ENCODE peak calls at places on chromosome 13, in seven cellular contexts. S is HFF-Myc, J is uterus, Z is suprapubic skin, D is Peyer's patch, O is SK-N-SH, P is fibroblast of pulmonary artery. W is an unnamed sample.

GRCh38 chr13:113816248-113816924 is 47.5 kb downstream of the GAS6 start:
- DNase-seq in S (no peak), J (no peak), Z (no peak), D (no peak), O (no peak), P (no peak), W (no peak)

GRCh38 chr13:100300708-100301107 is 211.8 kb downstream of the PCCA start:
- DNase-seq in S (no peak), J (no peak), Z (no peak), D (no peak), O (no peak), P (no peak), W (no peak)

GRCh38 chr13:60009300-60010248 is 154.2 kb downstream of the DIAPH3 start:
- DNase-seq in S (no peak), J (no peak), Z (peak), D (peak), O (no peak), P (no peak), W (no peak)

GRCh38 chr13:73403362-73404150 is 344.8 kb downstream of the KLF5 start:
- DNase-seq in S (no peak), J (no peak), Z (no peak), D (no peak), O (no peak), P (no peak), W (no peak)

GRCh38 chr13:41061914-41062837 is 867 bp downstream of the WBP4 start:
- DNase-seq in S (no peak), J (no peak), Z (no peak), D (no peak), O (no peak), P (peak), W (no peak)

GRCh38 chr13:97030705-97031452 is 36.6 kb upstream of the OXGR1 start:
- DNase-seq in S (no peak), J (no peak), Z (no peak), D (no peak), O (peak), P (peak), W (no peak)

GRCh38 chr13:19604306-19604705 is 29.2 kb upstream of the MPHOSPH8 start:
- DNase-seq in S (no peak), J (no peak), Z (no peak), D (no peak), O (no peak), P (no peak), W (no peak)

GRCh38 chr13:107299717-107300116 is 731.8 kb upstream of the ARGLU1 start:
- DNase-seq in S (no peak), J (no peak), Z (no peak), D (no peak), O (no peak), P (no peak), W (no peak)

GRCh38 chr13:31261241-31261640 is 61.5 kb downstream of the B3GLCT start:
- DNase-seq in S (no peak), J (no peak), Z (no peak), D (no peak), O (no peak), P (no peak), W (no peak)

GRCh38 chr13:98265669-98266551 is 88.8 kb upstream of the RNF113B start:
- DNase-seq in S (no peak), J (no peak), Z (no peak), D (no peak), O (no peak), P (no peak), W (no peak)

GRCh38 chr13:33797622-33798021 is 20.3 kb upstream of the RFC3 start:
- DNase-seq in S (no peak), J (no peak), Z (no peak), D (no peak), O (no peak), P (peak), W (no peak)

GRCh38 chr13:110617326-110618072 is 2.2 kb downstream of the NAXD start:
- DNase-seq in S (no peak), J (peak), Z (no peak), D (no peak), O (no peak), P (peak), W (no peak)
- H3K4me3 ChIP-seq in S (peak), J (no peak), Z (no peak), D (peak), O (no peak), P (peak), W (no peak)

DNA sequence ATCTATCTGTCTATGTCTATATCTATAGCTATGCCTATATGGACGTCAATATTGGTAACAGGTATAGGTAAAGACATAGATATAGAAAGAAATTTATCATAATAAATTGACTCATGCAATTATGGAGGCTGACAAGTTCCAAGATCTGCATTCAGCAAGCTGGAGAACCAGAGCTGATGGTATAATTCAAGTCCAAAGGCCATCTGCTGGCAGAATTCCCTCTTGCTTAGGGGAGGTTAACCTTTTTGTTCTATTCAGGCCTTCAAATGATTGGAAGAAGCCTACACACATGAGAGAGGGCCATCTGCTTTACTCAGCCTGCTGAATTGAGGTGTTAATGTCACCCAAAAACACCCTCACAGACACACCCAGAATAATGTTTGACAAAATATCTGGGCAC is 10.8 kb downstream of the RASL11A start:
- DNase-seq in S (no peak), J (no peak), Z (no peak), D (no peak), O (no peak), P (peak), W (no peak)
- TF ChIP-seq CTCF in S (no peak), J (no peak), Z (no peak), D (no peak), O (peak), P (no peak), W (no peak)

DNA sequence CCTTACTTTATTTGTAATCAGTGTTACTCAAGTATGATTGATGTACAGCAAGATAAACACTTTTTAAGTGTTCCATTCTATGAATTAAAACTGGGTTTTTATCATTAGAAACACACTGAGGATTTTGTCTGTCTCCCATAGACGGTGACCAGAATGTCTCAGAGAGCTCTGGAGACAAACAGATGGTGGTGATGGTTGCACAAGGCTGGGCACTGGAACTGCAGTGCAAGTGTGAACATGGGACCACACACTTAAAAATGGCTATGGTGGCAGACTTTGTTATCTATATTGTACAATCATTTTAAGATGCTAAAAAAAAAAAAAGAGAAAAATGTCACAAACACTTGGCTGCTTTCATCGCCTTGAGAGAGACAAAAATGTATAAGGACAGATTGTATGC is 273.0 kb downstream of the SHISA2 start:
- DNase-seq in S (no peak), J (no peak), Z (no peak), D (no peak), O (no peak), P (no peak), W (no peak)
- H3K4me3 ChIP-seq in S (no peak), J (no peak), Z (no peak), D (no peak), O (no peak), P (no peak), W (no peak)

DNA sequence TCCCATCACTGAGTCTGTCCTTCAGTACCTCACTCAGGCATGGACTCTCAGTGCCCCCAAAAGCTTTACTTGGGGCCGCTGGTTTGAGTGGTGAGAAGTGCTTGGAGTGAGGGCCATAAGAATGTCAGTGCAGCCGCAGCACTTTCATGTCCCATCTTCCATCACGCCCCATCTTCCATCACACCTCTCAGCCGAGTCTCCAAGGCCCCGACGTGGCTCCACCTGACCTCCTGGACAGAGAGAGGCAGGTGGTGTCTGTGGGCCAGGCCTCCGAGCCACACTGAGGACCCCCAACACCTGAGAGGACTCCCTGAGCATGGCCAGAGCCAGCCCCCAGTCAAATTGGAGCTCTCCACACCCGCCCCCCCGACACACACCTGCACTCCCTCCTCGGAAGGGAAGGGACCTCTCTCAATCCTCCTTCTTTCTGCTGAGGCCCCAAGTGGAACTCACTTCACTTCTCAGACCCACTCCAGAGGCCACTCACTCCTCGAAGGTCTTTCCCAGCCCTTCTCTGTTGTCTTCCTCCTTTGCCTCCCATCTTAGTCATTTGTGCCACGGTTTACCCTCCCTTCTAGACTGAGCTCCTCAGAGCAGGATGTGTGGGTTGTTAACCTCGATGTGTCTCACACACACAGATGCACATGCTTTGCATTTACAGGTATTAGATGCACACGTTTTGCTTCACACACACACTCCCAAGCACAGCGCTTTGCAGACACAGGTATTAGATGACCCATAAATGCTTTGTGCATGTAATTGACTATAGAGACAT is 65.7 kb upstream of the ATP12A start:
- DNase-seq in S (no peak), J (no peak), Z (no peak), D (no peak), O (no peak), P (no peak), W (no peak)
- TF ChIP-seq CTCF in S (no peak), J (no peak), Z (no peak), D (no peak), O (no peak), P (no peak), W (no peak)

W was measured in AG04449.